ENCODE peak calls at places on chromosomes 3 and 15, in eight cellular contexts. D is ascending aorta; U is NCI-H2171 treated with DMSO at 0.1 percent for 48 hours; E is HTR-8/SVneo; G is Kasumi-1; Z is stimulated activated CD4-positive, alpha-beta T cell treated with anti-CD3 and anti-CD28 coated beads, Interleukin-12 subunit alpha, Interleukin-12 subunit beta, amount 100 ng/mL, for 24 hours; O is GM12892; N is fibroblast of lung. K is an unnamed sample.

GRCh38 chr3:154334973-154335420 is 10.7 kb upstream of the DHX36 start:
- DNase-seq in N (peak; percentile 27), E (peak; percentile 13), U (peak; percentile 48), D (no peak), O (no peak), G (peak; percentile 69), Z (no peak), K (peak; percentile 12)

GRCh38 chr3:14921811-14922705 is 25.3 kb upstream of the NR2C2 start:
- DNase-seq in O (no peak), G (no peak), D (no peak), E (no peak), N (peak; percentile 37), U (no peak), Z (no peak), K (no peak)

GRCh38 chr15:41968738-41969137 is 3.6 kb downstream of the EHD4 start:
- DNase-seq in N (no peak), E (no peak), D (no peak), G (no peak), Z (no peak), U (no peak), O (no peak), K (no peak)

GRCh38 chr3:71305246-71306206 is 278.0 kb downstream of the FOXP1 start:
- DNase-seq in Z (no peak), U (peak; percentile 47), D (no peak), E (peak; percentile 12), N (peak; percentile 66), O (no peak), G (peak; percentile 64), K (no peak)

GRCh38 chr3:51500632-51501131 is 867 bp upstream of the DCAF1 start:
- DNase-seq in Z (no peak), N (no peak), D (no peak), U (no peak), O (no peak), G (no peak), E (no peak), K (no peak)

GRCh38 chr3:177174607-177175006 is 22.7 kb downstream of the TBL1XR1 start:
- DNase-seq in E (no peak), D (no peak), N (no peak), G (no peak), Z (no peak), U (no peak), O (no peak), K (no peak)

GRCh38 chr15:39591141-39591895 is 10.4 kb downstream of the THBS1 start:
- DNase-seq in N (peak; percentile 3), O (no peak), D (no peak), Z (no peak), U (no peak), G (no peak), E (no peak), K (no peak)

GRCh38 chr3:61449327-61450040 is 111.9 kb upstream of the PTPRG start:
- DNase-seq in E (no peak), U (no peak), O (no peak), D (no peak), Z (no peak), G (no peak), N (no peak), K (no peak)

GRCh38 chr3:10173926-10174435 is 9.3 kb downstream of the IRAK2 start:
- DNase-seq in O (no peak), E (peak; percentile 82), Z (no peak), U (no peak), N (peak; percentile 99), G (no peak), D (peak; percentile 98), K (no peak)

GRCh38 chr3:188185717-188186236 is 31.8 kb downstream of the LPP start:
- DNase-seq in E (no peak), N (peak; percentile 56), D (no peak), U (no peak), G (no peak), O (no peak), Z (no peak), K (peak; percentile 73)

K was measured in NCI-H774.